ENCODE peak calls at places on chromosomes 12 and 14, in seven cellular contexts. F is effector memory CD4-positive, alpha-beta T cell; O is CD8-positive, alpha-beta T cell; U is aorta; N is breast epithelium; J is uterus; G is cardiac muscle cell. L is an unnamed sample.

GRCh38 chr12:2607881-2608607 is 186.7 kb upstream of the FKBP4 start:
- DNase-seq in F (no peak), O (no peak), J (no peak), U (no peak), N (no peak), G (no peak), L (no peak)

GRCh38 chr14:54147285-54147684 is 190.7 kb upstream of the BMP4 start:
- DNase-seq in F (no peak), N (no peak), J (no peak), O (no peak), U (no peak), G (peak; percentile 66), L (peak; percentile 15)

GRCh38 chr12:43338848-43339526 is 213.0 kb downstream of the ADAMTS20 start:
- DNase-seq in F (no peak), U (no peak), J (no peak), O (no peak), N (no peak), G (peak; percentile 77), L (no peak)

GRCh38 chr12:52820521-52820920 is 6.6 kb upstream of the KRT4 start:
- DNase-seq in F (no peak), U (peak; percentile 3), J (no peak), N (no peak), G (no peak), O (no peak), L (no peak)

GRCh38 chr12:120356567-120357030 is 12.4 kb downstream of the MSI1 start:
- DNase-seq in O (peak; percentile 83), G (peak; percentile 93), U (peak; percentile 83), N (peak; percentile 86), J (peak; percentile 77), F (peak; percentile 47), L (peak; percentile 76)

GRCh38 chr14:92366237-92366636 is 43.3 kb downstream of the SLC24A4 start:
- DNase-seq in F (no peak), N (no peak), U (no peak), O (no peak), G (no peak), J (no peak), L (no peak)

GRCh38 chr12:49232940-49233841 is 31.7 kb upstream of the TUBA1C start:
- DNase-seq in F (no peak), N (no peak), G (peak; percentile 59), O (no peak), U (peak; percentile 71), J (peak; percentile 61), L (peak; percentile 75)

GRCh38 chr12:94263011-94263786 is 114.8 kb downstream of the PLXNC1 start:
- DNase-seq in U (peak; percentile 64), N (no peak), G (no peak), O (peak; percentile 67), F (peak; percentile 44), J (no peak), L (no peak)

GRCh38 chr12:121165316-121165715 is 32.6 kb downstream of the P2RX7 start:
- DNase-seq in O (no peak), J (no peak), U (no peak), F (no peak), N (no peak), G (peak; percentile 83), L (no peak)

GRCh38 chr14:73829526-73830431 is 21.9 kb upstream of the PTGR2 start:
- DNase-seq in U (peak; percentile 61), G (peak; percentile 80), J (no peak), N (no peak), O (no peak), F (no peak), L (no peak)

GRCh38 chr12:85155791-85156190 is 119.6 kb downstream of the LRRIQ1 start:
- DNase-seq in O (no peak), F (no peak), G (peak; percentile 17), N (no peak), U (no peak), J (no peak), L (no peak)

GRCh38 chr12:117408161-117408791 is 46.9 kb upstream of the NOS1 start:
- DNase-seq in G (peak; percentile 47), O (no peak), N (peak; percentile 76), J (no peak), F (no peak), U (peak; percentile 50), L (no peak)

GRCh38 chr12:32027684-32028355 is 68.6 kb downstream of the RESF1 start:
- DNase-seq in U (no peak), G (no peak), F (no peak), N (no peak), J (no peak), O (no peak), L (no peak)

GRCh38 chr14:53628747-53629146 is 327.9 kb downstream of the BMP4 start:
- DNase-seq in U (no peak), J (no peak), N (no peak), F (no peak), G (no peak), O (no peak), L (no peak)

GRCh38 chr14:50774542-50775267 is 56.3 kb downstream of the NIN start:
- DNase-seq in G (peak; percentile 32), O (no peak), F (no peak), U (no peak), N (no peak), J (peak; percentile 26), L (no peak)

GRCh38 chr14:23577004-23577681 is 1.4 kb downstream of the JPH4 start:
- DNase-seq in U (no peak), G (peak; percentile 44), N (no peak), O (peak; percentile 50), F (no peak), J (no peak), L (no peak)

GRCh38 chr12:30696943-30697342 is 1.3 kb upstream of the IPO8 start:
- DNase-seq in G (no peak), O (no peak), F (no peak), J (no peak), U (no peak), N (no peak), L (no peak)

GRCh38 chr14:36604757-36605505 is 22.5 kb upstream of the NKX2-8 start:
- DNase-seq in F (no peak), G (peak; percentile 75), N (peak; percentile 23), U (no peak), O (no peak), J (no peak), L (no peak)

GRCh38 chr14:74586681-74587362 is 25.2 kb downstream of the LTBP2 start:
- DNase-seq in F (no peak), G (no peak), J (no peak), N (no peak), O (no peak), U (no peak), L (no peak)

GRCh38 chr12:31265722-31266121 is 60.2 kb downstream of the SINHCAF start:
- DNase-seq in U (no peak), G (no peak), O (no peak), J (no peak), N (no peak), F (no peak), L (no peak)

GRCh38 chr12:84507914-84508313 is 404.7 kb downstream of the SLC6A15 start:
- DNase-seq in U (no peak), O (no peak), F (no peak), J (no peak), G (peak; percentile 6), N (no peak), L (peak; percentile 28)

GRCh38 chr14:88380405-88380804 is 5.1 kb upstream of the SPATA7 start:
- DNase-seq in G (peak; percentile 47), U (no peak), J (no peak), O (no peak), F (no peak), N (no peak), L (no peak)

GRCh38 chr14:41830679-41831078 is 224.0 kb downstream of the LRFN5 start:
- DNase-seq in J (no peak), U (no peak), G (peak; percentile 72), N (no peak), O (no peak), F (no peak), L (no peak)

GRCh38 chr12:112468041-112468440 is 49.3 kb downstream of the PTPN11 start:
- DNase-seq in F (no peak), O (no peak), U (no peak), G (no peak), J (no peak), N (no peak), L (no peak)

GRCh38 chr14:45104571-45104970 is 20.7 kb downstream of the PRPF39 start:
- DNase-seq in O (no peak), F (no peak), N (no peak), G (no peak), J (no peak), U (no peak), L (no peak)

GRCh38 chr14:45103806-45104205 is 19.9 kb downstream of the PRPF39 start:
- DNase-seq in F (no peak), G (no peak), U (no peak), N (no peak), J (no peak), O (no peak), L (no peak)
- H3K9me3 ChIP-seq in F (no peaks in the 10 kb centered on the region), G (no peaks in the 10 kb centered on the region), U (no peaks in the 10 kb centered on the region), N (no peaks in the 10 kb centered on the region), J (no peaks in the 10 kb centered on the region), O (no peaks in the 10 kb centered on the region), L (no peaks in the 10 kb centered on the region)

GRCh38 chr14:61608245-61609142 is 86.8 kb upstream of the HIF1A start:
- DNase-seq in U (no peak), N (no peak), G (peak; percentile 64), O (no peak), J (no peak), F (no peak), L (no peak)
- H3K4me1 ChIP-seq in U (no peaks in the 10 kb centered on the region), N (peaks cover 6% of the 10 kb centered on the region), G (peaks cover 11% of the 10 kb centered on the region), O (no peaks in the 10 kb centered on the region), J (no peaks in the 10 kb centered on the region), F (no peaks in the 10 kb centered on the region), L (peaks cover 19% of the 10 kb centered on the region)

DNA sequence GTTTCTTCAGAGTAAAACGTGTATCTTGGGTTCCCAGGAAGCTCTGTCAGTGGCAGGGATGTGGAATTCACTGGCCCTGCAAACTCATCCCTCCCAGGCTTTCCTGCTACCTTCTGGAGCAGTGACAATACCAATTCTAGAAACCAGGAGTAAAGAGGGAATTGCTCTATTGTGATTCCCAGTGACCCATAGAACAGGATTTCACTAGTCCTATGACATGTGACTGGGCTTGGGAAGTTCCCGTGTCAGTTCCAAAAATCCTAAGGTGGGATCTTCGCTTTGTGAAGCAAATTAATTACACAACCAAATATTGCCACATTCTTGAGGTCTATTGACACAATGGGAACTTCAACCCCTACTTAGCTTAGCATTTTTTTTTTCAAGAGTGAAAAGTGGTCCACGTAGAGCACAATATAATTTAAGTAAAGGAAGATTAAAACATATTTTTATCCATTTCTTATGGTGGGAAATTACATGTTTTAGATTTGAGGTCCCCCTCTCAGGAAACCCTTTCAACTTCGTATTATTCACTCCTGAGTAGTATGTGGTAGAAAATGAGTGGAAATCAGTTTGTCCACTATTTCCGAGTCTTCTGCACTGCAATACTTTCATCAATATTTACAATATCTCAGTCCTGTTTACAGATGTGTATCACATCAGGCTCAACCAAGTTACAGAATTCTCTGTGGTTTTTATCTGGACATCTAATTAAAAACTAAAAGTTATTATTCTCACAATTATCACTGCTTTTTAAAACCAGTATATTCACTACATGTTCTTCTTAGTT is 88.9 kb upstream of the SOX5 start:
- DNase-seq in U (no peak), J (no peak), O (no peak), F (no peak), G (peak; percentile 17), N (no peak), L (no peak)
- H3K9me3 ChIP-seq in U (no peaks in the 10 kb centered on the region), J (no peaks in the 10 kb centered on the region), O (no peaks in the 10 kb centered on the region), F (no peaks in the 10 kb centered on the region), G (no peaks in the 10 kb centered on the region), N (no peaks in the 10 kb centered on the region), L (no peaks in the 10 kb centered on the region)

DNA sequence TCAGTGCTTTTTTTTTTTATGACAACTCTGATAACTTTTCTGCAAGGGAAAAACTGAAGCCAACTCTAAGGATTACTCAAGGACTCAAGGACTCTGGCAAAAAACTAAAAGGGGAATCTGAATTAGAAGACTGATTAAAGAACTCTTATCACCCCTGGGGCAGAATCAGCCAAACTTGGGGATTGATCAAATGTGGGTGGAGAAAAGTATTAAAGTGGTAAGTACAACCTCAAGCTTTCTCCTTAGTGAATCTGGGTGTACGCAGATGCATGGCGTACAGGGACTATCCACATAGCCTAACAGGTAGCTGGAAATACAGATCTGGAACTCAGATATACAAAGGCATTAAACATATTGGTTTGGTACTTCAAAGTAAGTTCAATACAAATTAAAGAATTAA is 7.3 kb downstream of the LIMA1 start:
- DNase-seq in G (no peak), U (no peak), J (no peak), O (no peak), N (no peak), F (no peak), L (no peak)
- H3K4me1 ChIP-seq in G (no peaks in the 10 kb centered on the region), U (no peaks in the 10 kb centered on the region), J (peaks cover 11% of the 10 kb centered on the region), O (no peaks in the 10 kb centered on the region), N (no peaks in the 10 kb centered on the region), F (no peaks in the 10 kb centered on the region), L (peaks cover 51% of the 10 kb centered on the region)

L was measured in left ventricle myocardium inferior.